ENCODE peak calls at places on chromosomes 13 and 19, in nine cellular contexts. Z, B, C, K, I, N, R, V and Y are unnamed samples. For H3K4me1, the result is how much of the 10 kb centered on the place peaks cover.

GRCh38 chr19:29923653-29924052 is 18.4 kb upstream of the URI1 start:
- DNase-seq in B (no peak), Z (no peak), I (no peak), C (no peak), R (no peak), K (no peak), V (no peak), N (no peak), Y (no peak)

GRCh38 chr13:44231786-44232516 is 141.7 kb upstream of the SERP2 start:
- DNase-seq in R (peak), N (peak), V (peak), I (peak), B (peak), Z (no peak), C (peak), K (no peak), Y (peak)

GRCh38 chr13:33761744-33762143 is 56.2 kb upstream of the RFC3 start:
- DNase-seq in N (no peak), C (no peak), B (no peak), K (peak), I (no peak), Z (no peak), V (no peak), R (no peak), Y (no peak)

GRCh38 chr13:49739498-49740187 is 48.4 kb upstream of the EBPL start:
- DNase-seq in V (no peak), R (no peak), B (no peak), K (no peak), I (no peak), N (no peak), C (no peak), Z (no peak), Y (no peak)

GRCh38 chr13:24124789-24125476 is 35.6 kb upstream of the SPATA13 start:
- DNase-seq in V (no peak), K (peak), B (peak), Z (no peak), R (no peak), C (no peak), I (no peak), N (no peak), Y (no peak)

GRCh38 chr19:43562698-43563241 is 12.6 kb downstream of the XRCC1 start:
- DNase-seq in Z (peak), N (no peak), B (peak), C (no peak), K (no peak), I (peak), R (peak), V (peak), Y (peak)

GRCh38 chr19:54339646-54340358 is 840 bp upstream of the LILRA4 start:
- DNase-seq in R (no peak), I (no peak), Z (no peak), V (no peak), C (no peak), N (no peak), B (no peak), K (no peak), Y (no peak)

GRCh38 chr19:4713384-4713951 is 10.2 kb downstream of the DPP9 start:
- DNase-seq in R (peak), I (peak), B (peak), N (peak), C (peak), Z (no peak), K (no peak), V (peak), Y (no peak)

GRCh38 chr13:31261241-31261640 is 61.5 kb downstream of the B3GLCT start:
- DNase-seq in C (no peak), I (no peak), R (no peak), N (no peak), V (no peak), B (no peak), Z (no peak), K (no peak), Y (no peak)

GRCh38 chr19:19578241-19578640 is 40.2 kb downstream of the CILP2 start:
- DNase-seq in K (no peak), C (no peak), V (no peak), R (no peak), Z (no peak), B (no peak), N (no peak), I (no peak), Y (no peak)

GRCh38 chr19:10551698-10552301 is 8.1 kb downstream of the ATG4D start:
- DNase-seq in V (no peak), C (no peak), R (no peak), K (no peak), N (no peak), Z (peak), B (no peak), I (no peak), Y (no peak)

GRCh38 chr19:53908106-53908932 is 759 bp upstream of the CACNG7 start:
- DNase-seq in K (peak), V (no peak), I (peak), C (no peak), R (no peak), N (no peak), Z (peak), B (peak), Y (no peak)

GRCh38 chr19:13071444-13072205 is 31.0 kb downstream of the LYL1 start:
- DNase-seq in I (no peak), C (no peak), K (no peak), B (no peak), R (no peak), N (no peak), V (no peak), Z (no peak), Y (no peak)

GRCh38 chr19:12647490-12648071 is 19.0 kb downstream of the MAN2B1 start:
- DNase-seq in V (no peak), B (peak), I (peak), C (no peak), K (no peak), R (peak), N (no peak), Z (no peak), Y (peak)

GRCh38 chr13:43251967-43252366 is 228.6 kb downstream of the DNAJC15 start:
- DNase-seq in I (no peak), R (no peak), B (no peak), V (no peak), C (no peak), K (peak), N (no peak), Z (no peak), Y (no peak)

GRCh38 chr19:40805258-40805868 is 6.4 kb downstream of the EGLN2 start:
- DNase-seq in B (no peak), I (no peak), K (no peak), R (no peak), V (no peak), Z (peak), C (no peak), N (no peak), Y (no peak)

GRCh38 chr13:105410602-105411001 is 1124.9 kb downstream of the EFNB2 start:
- DNase-seq in V (peak), I (peak), C (no peak), K (peak), N (no peak), R (peak), B (no peak), Z (no peak), Y (peak)

GRCh38 chr13:108924154-108924940 is 294.9 kb downstream of the MYO16 start:
- DNase-seq in Z (no peak), B (no peak), R (no peak), K (no peak), V (no peak), N (no peak), C (no peak), I (no peak), Y (no peak)

GRCh38 chr19:36213793-36214387 is 575 bp downstream of the ZNF565 start:
- DNase-seq in B (no peak), I (no peak), V (no peak), C (no peak), Z (peak), R (no peak), K (no peak), N (no peak), Y (peak)

GRCh38 chr19:41407271-41407670 is 9.7 kb downstream of the BCKDHA start:
- DNase-seq in K (no peak), R (no peak), Z (no peak), I (no peak), C (no peak), N (no peak), B (no peak), V (no peak), Y (peak)

GRCh38 chr13:25171517-25172302 is at the start of gene AMER2:
- DNase-seq in Z (no peak), N (no peak), K (peak), C (no peak), B (no peak), I (peak), R (no peak), V (no peak), Y (no peak)

GRCh38 chr13:35994131-35994966 is 136.8 kb downstream of the DCLK1 start:
- DNase-seq in B (peak), I (peak), K (no peak), N (peak), Z (no peak), C (no peak), V (no peak), R (peak), Y (no peak)

GRCh38 chr19:13430790-13431582 is 75.3 kb downstream of the CACNA1A start:
- DNase-seq in V (no peak), I (no peak), N (no peak), R (peak), Z (peak), C (peak), B (no peak), K (peak), Y (peak)

GRCh38 chr19:48443262-48443661 is 2.5 kb upstream of the GRWD1 start:
- DNase-seq in Z (no peak), R (no peak), V (no peak), I (no peak), C (no peak), N (no peak), K (no peak), B (no peak), Y (peak)

GRCh38 chr13:107874456-107874855 is 340.9 kb downstream of the LIG4 start:
- DNase-seq in R (no peak), K (no peak), N (no peak), V (no peak), I (no peak), Z (no peak), C (no peak), B (no peak), Y (no peak)

GRCh38 chr13:40377783-40378182 is 288.7 kb downstream of the FOXO1 start:
- DNase-seq in Z (no peak), V (no peak), R (no peak), K (no peak), B (no peak), I (no peak), N (peak), C (no peak), Y (no peak)

DNA sequence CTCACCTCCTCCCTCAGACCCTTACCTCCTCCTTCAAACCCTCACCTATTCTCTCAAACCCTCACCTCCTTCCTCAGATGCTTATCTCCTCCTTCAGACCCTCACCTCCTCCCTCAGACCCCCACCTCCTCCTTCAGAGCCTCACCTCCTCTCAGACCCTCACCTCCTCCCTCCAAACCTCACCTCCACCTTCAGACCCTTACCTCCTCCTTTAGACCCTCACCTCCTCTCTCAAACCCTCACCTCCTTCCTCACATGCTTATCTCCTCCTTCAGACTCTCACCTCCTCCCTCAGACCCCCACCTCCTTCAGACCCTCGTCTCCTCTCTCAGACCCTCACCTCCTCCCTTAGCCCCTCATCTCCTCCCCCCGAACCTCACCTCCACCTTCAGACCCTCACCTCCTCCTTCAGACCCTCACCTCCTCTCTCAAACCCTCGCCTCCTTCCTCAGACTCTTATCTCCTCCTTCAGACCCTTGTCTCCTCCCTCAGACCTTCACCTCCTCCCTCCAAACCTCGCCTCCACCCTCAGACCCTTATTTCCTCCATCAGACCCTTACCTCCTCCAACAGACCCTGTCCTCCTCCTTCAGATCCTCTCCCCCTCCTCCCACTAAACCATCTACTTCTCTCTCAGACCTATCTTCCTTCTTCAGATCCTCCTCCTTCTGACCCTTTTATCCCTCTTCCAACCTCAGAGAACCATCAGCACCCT is 2.5 kb upstream of the BCL3 start:
- DNase-seq in V (no peak), B (no peak), K (no peak), I (no peak), Z (no peak), N (no peak), C (no peak), R (no peak), Y (no peak)
- H3K4me1 ChIP-seq in V (half or more), B (half or more), K (under half), I (under half), Z (under half), N (half or more), C (under half), R (under half), Y (half or more)

GRCh38 chr19:3448616-3449334 is 31.6 kb downstream of the SMIM24 start:
- DNase-seq in K (no peak), B (no peak), Z (no peak), C (no peak), R (no peak), V (no peak), I (peak), N (no peak), Y (no peak)
- H3K27ac ChIP-seq in K (no peak), B (no peak), Z (no peak), C (no peak), R (no peak), V (no peak), I (peak), N (peak), Y (no peak)

GRCh38 chr19:35040826-35041547 is 534 bp upstream of the HPN start:
- DNase-seq in V (peak), K (peak), I (peak), C (no peak), R (peak), B (peak), N (no peak), Z (no peak), Y (peak)
- H3K4me3 ChIP-seq in V (peak), K (peak), I (no peak), C (no peak), R (no peak), B (peak), N (peak), Z (peak), Y (peak)

GRCh38 chr19:18418034-18418724 is 1.0 kb upstream of the SSBP4 start:
- DNase-seq in I (peak), B (peak), N (no peak), Z (no peak), R (peak), C (no peak), K (no peak), V (no peak), Y (peak)
- H3K4me1 ChIP-seq in I (under half), B (half or more), N (half or more), Z (half or more), R (under half), C (under half), K (under half), V (half or more), Y (half or more)

GRCh38 chr19:45564131-45564780 is 20.3 kb downstream of the OPA3 start:
- DNase-seq in C (no peak), R (no peak), Z (no peak), I (no peak), K (peak), V (no peak), N (no peak), B (peak), Y (no peak)
- H3K27ac ChIP-seq in C (no peak), R (no peak), Z (peak), I (no peak), K (no peak), V (peak), N (no peak), B (no peak), Y (no peak)

GRCh38 chr19:575527-576506 is 3.4 kb downstream of the BSG start:
- DNase-seq in R (no peak), Z (no peak), V (no peak), C (peak), N (no peak), I (peak), K (peak), B (peak), Y (no peak)

GRCh38 chr19:579111-579841 is 6.9 kb downstream of the BSG start:
- DNase-seq in I (no peak), C (no peak), B (no peak), V (no peak), Z (no peak), K (no peak), N (no peak), R (no peak), Y (no peak)

GRCh38 chr19:579842-580155 is 7.4 kb downstream of the BSG start:
- DNase-seq in R (no peak), V (no peak), Z (no peak), C (no peak), I (no peak), N (no peak), B (no peak), K (no peak), Y (no peak)

GRCh38 chr19:576768-577438 is 4.5 kb downstream of the BSG start:
- DNase-seq in V (no peak), R (no peak), N (no peak), Z (no peak), B (no peak), K (no peak), C (no peak), I (no peak), Y (no peak)

DNA sequence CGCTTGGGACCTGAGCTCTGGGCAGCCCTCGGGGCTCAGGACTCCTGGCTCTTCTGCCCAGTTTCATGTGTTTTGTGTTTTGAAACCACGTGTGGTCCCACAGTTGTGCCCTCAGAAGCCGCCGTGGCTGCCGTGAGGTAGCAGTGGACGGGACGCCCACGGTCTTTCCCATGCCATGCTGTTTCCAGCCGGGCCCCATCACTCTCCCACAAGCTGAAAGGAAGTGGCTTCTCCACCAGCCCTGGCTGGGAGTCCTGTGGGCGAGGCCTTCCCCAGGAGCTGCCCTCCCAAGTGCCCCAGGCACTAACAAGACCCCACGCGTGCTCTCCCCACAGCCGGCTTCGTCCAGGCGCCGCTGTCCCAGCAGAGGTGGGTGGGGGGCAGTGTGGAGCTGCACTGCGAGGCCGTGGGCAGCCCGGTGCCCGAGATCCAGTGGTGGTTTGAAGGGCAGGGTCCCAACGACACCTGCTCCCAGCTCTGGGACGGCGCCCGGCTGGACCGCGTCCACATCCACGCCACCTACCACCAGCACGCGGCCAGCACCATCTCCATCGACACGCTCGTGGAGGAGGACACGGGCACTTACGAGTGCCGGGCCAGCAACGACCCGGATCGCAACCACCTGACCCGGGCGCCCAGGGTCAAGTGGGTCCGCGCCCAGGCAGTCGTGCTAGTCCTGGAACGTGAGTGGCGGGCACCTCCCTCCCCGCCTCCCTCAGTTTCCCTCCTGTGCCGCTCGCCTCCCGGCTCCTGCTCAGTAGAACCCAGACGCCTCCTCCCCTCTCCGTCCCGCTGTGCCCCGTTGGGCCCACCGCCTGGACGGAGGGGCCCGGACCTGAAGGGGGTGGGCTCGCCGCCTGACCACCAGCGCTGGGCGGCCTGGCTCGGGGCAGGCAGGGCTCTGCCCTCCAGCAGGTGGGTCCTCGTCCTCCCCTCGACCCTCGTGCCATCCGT is 5.3 kb downstream of the BSG start:
- DNase-seq in Z (no peak), R (no peak), K (no peak), V (no peak), C (no peak), I (no peak), N (no peak), B (no peak), Y (no peak)
- H3K4me3 ChIP-seq in Z (no peak), R (no peak), K (no peak), V (no peak), C (no peak), I (no peak), N (no peak), B (peak), Y (no peak)

DNA sequence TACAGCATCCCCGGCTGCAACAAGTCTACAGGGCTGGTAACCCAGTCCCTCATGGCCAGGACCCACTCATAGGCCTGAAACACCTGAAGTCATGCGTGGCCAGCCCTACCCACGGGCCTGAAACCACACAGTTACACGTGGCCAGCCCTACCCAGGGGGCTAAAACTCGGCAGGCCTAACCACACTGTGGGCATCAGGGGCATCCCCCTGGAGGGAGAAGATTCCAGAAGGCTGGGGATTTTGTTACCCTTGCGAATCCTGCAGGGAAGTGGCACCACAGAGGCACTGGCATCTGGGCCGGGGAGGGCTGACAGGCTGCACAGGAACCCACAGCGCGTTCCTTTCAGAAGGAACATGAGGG is 48.4 kb upstream of the C13orf46 start:
- DNase-seq in N (no peak), V (no peak), Z (no peak), B (peak), I (no peak), C (no peak), R (no peak), K (no peak), Y (no peak)
- H3K4me1 ChIP-seq in N (under half), V (under half), Z (under half), B (under half), I (under half), C (under half), R (under half), K (under half), Y (under half)